ENCODE peak calls at places on chromosomes 16 and 17, in four cellular contexts. One of them, this sample, is unnamed.
A peak's percentile ranks its signal among the peaks of the same experiment; 100 is the strongest.

GRCh38 chr17:6366144-6366755 is 68.7 kb downstream of the AIPL1 start:
- DNase-seq in activated T-cell treated with anti-CD3 and anti-CD28 coated beads, Interleukin-2, amount 50 U/mL, for 72 hours: no peak
- DNase-seq in effector CD4-positive, alpha-beta T cell: no peak
- DNase-seq in H54: peak; percentile 18
- DNase-seq in this sample: peak; percentile 10

GRCh38 chr17:80981062-80981902 is 10.4 kb upstream of the CHMP6 start:
- DNase-seq in activated T-cell treated with anti-CD3 and anti-CD28 coated beads, Interleukin-2, amount 50 U/mL, for 72 hours: peak; percentile 65
- DNase-seq in effector CD4-positive, alpha-beta T cell: peak; percentile 28
- DNase-seq in H54: no peak
- DNase-seq in this sample: no peak

GRCh38 chr16:77374384-77374783 is 60.5 kb downstream of the ADAMTS18 start:
- DNase-seq in activated T-cell treated with anti-CD3 and anti-CD28 coated beads, Interleukin-2, amount 50 U/mL, for 72 hours: no peak
- DNase-seq in effector CD4-positive, alpha-beta T cell: no peak
- DNase-seq in H54: no peak
- DNase-seq in this sample: no peak

GRCh38 chr16:84044108-84044488 is 1.5 kb upstream of the SLC38A8 start:
- DNase-seq in activated T-cell treated with anti-CD3 and anti-CD28 coated beads, Interleukin-2, amount 50 U/mL, for 72 hours: no peak
- DNase-seq in effector CD4-positive, alpha-beta T cell: no peak
- DNase-seq in H54: peak; percentile 33
- DNase-seq in this sample: peak; percentile 55

GRCh38 chr17:11682646-11683045 is 84.4 kb downstream of the DNAH9 start:
- DNase-seq in activated T-cell treated with anti-CD3 and anti-CD28 coated beads, Interleukin-2, amount 50 U/mL, for 72 hours: no peak
- DNase-seq in effector CD4-positive, alpha-beta T cell: no peak
- DNase-seq in H54: no peak
- DNase-seq in this sample: no peak

GRCh38 chr16:78317871-78318270 is 218.4 kb downstream of the WWOX start:
- DNase-seq in activated T-cell treated with anti-CD3 and anti-CD28 coated beads, Interleukin-2, amount 50 U/mL, for 72 hours: no peak
- DNase-seq in effector CD4-positive, alpha-beta T cell: no peak
- DNase-seq in H54: no peak
- DNase-seq in this sample: no peak

GRCh38 chr17:63069245-63069644 is 103.2 kb downstream of the TANC2 start:
- DNase-seq in activated T-cell treated with anti-CD3 and anti-CD28 coated beads, Interleukin-2, amount 50 U/mL, for 72 hours: no peak
- DNase-seq in effector CD4-positive, alpha-beta T cell: no peak
- DNase-seq in H54: no peak
- DNase-seq in this sample: no peak

GRCh38 chr17:40362696-40363479 is 1.6 kb downstream of the GJD3 start:
- DNase-seq in activated T-cell treated with anti-CD3 and anti-CD28 coated beads, Interleukin-2, amount 50 U/mL, for 72 hours: peak; percentile 93
- DNase-seq in effector CD4-positive, alpha-beta T cell: peak; percentile 66
- DNase-seq in H54: no peak
- DNase-seq in this sample: peak; percentile 85

GRCh38 chr16:26019885-26020284 is 328.1 kb downstream of the HS3ST4 start:
- DNase-seq in activated T-cell treated with anti-CD3 and anti-CD28 coated beads, Interleukin-2, amount 50 U/mL, for 72 hours: no peak
- DNase-seq in effector CD4-positive, alpha-beta T cell: no peak
- DNase-seq in H54: no peak
- DNase-seq in this sample: no peak

GRCh38 chr16:57061084-57061905 is 31.1 kb upstream of the CPNE2 start:
- DNase-seq in activated T-cell treated with anti-CD3 and anti-CD28 coated beads, Interleukin-2, amount 50 U/mL, for 72 hours: no peak
- DNase-seq in effector CD4-positive, alpha-beta T cell: no peak
- DNase-seq in H54: peak; percentile 61
- DNase-seq in this sample: no peak

GRCh38 chr17:19958023-19958422 is 19.6 kb downstream of the AKAP10 start:
- DNase-seq in activated T-cell treated with anti-CD3 and anti-CD28 coated beads, Interleukin-2, amount 50 U/mL, for 72 hours: no peak
- DNase-seq in effector CD4-positive, alpha-beta T cell: no peak
- DNase-seq in H54: peak; percentile 85
- DNase-seq in this sample: peak; percentile 86